ENCODE peak calls at places on chromosomes 3 and 15, in seven cellular contexts. R, L, U, O, E, V and Z are unnamed samples.

GRCh38 chr3:146466596-146466995 is 2.8 kb downstream of the PLSCR2 start:
- DNase-seq in R (no peak), L (no peak), U (no peak), O (no peak), E (no peak), V (no peak), Z (no peak)

GRCh38 chr3:46882377-46883015 is 5.0 kb downstream of the PTH1R start:
- DNase-seq in R (no peak), L (no peak), U (no peak), O (no peak), E (no peak), V (no peak), Z (peak)

GRCh38 chr3:34219556-34219955 is 421.1 kb downstream of the PDCD6IP start:
- DNase-seq in R (no peak), L (no peak), U (no peak), O (no peak), E (no peak), V (no peak), Z (no peak)

GRCh38 chr15:101162701-101163483 is 89.0 kb downstream of the CHSY1 start:
- DNase-seq in R (no peak), L (no peak), U (no peak), O (no peak), E (no peak), V (no peak), Z (no peak)

GRCh38 chr15:35271371-35272043 is 186.4 kb upstream of the NANOGP8 start:
- DNase-seq in R (no peak), L (no peak), U (no peak), O (no peak), E (no peak), V (no peak), Z (no peak)

GRCh38 chr15:38412466-38412865 is 41.5 kb upstream of the FAM98B start:
- DNase-seq in R (no peak), L (no peak), U (no peak), O (no peak), E (no peak), V (no peak), Z (no peak)

GRCh38 chr3:3847994-3848970 is 49.1 kb downstream of the LRRN1 start:
- DNase-seq in R (no peak), L (no peak), U (no peak), O (no peak), E (no peak), V (no peak), Z (no peak)

GRCh38 chr3:133820129-133820528 is 14.5 kb downstream of the SRPRB start:
- DNase-seq in R (no peak), L (no peak), U (no peak), O (no peak), E (no peak), V (no peak), Z (no peak)

GRCh38 chr15:83694030-83694429 is 40.1 kb downstream of the ADAMTSL3 start:
- DNase-seq in R (no peak), L (no peak), U (no peak), O (peak), E (no peak), V (no peak), Z (no peak)